ENCODE peak calls at places on chromosome 18, in nine cellular contexts. I is CD4-positive, CD25-positive, alpha-beta regulatory T cell; S is upper lobe of right lung; Q is uterus; Y is DND-41; L is testis; R is endodermal cell; P is stomach; M is coronary artery. O is an unnamed sample.

GRCh38 chr18:43007365-43007764 is 108.1 kb downstream of the RIT2 start:
- DNase-seq in L (no peak), I (no peak), M (no peak), Y (no peak), R (no peak), Q (no peak), P (no peak), S (no peak), O (no peak)

GRCh38 chr18:31419457-31419932 is 28.0 kb upstream of the DSG3 start:
- DNase-seq in M (no peak), I (no peak), S (no peak), R (peak), Q (no peak), P (no peak), L (no peak), Y (no peak), O (no peak)

GRCh38 chr18:10249270-10249669 is 205.2 kb upstream of the APCDD1 start:
- DNase-seq in I (no peak), Y (no peak), L (no peak), S (no peak), P (no peak), R (peak), M (no peak), Q (no peak), O (no peak)

GRCh38 chr18:77162580-77162979 is 30.0 kb upstream of the MBP start:
- DNase-seq in P (no peak), Q (no peak), L (no peak), Y (no peak), I (no peak), S (no peak), M (no peak), R (no peak), O (no peak)

GRCh38 chr18:54436501-54436900 is 78.8 kb downstream of the C18orf54 start:
- DNase-seq in Y (no peak), S (no peak), M (no peak), I (no peak), R (no peak), P (no peak), L (no peak), Q (no peak), O (no peak)

GRCh38 chr18:79395761-79396404 is at the start of gene NFATC1:
- DNase-seq in R (peak), Y (peak), M (peak), I (peak), S (peak), P (peak), Q (peak), L (peak), O (peak)

GRCh38 chr18:60197233-60197632 is 175.3 kb downstream of the MC4R start:
- DNase-seq in M (no peak), P (no peak), Y (no peak), Q (no peak), S (no peak), L (no peak), R (no peak), I (no peak), O (no peak)

GRCh38 chr18:25055076-25055475 is 296.9 kb downstream of the ZNF521 start:
- DNase-seq in R (no peak), P (no peak), S (no peak), M (no peak), Q (no peak), I (no peak), Y (no peak), L (no peak), O (no peak)

GRCh38 chr18:22765889-22766288 is 167.2 kb upstream of the RBBP8 start:
- DNase-seq in P (no peak), S (no peak), M (no peak), I (no peak), Y (no peak), L (no peak), Q (peak), R (no peak), O (peak)

GRCh38 chr18:67715567-67715966 is 199.0 kb upstream of the DSEL start:
- DNase-seq in R (no peak), P (no peak), Y (no peak), I (no peak), S (no peak), L (no peak), Q (no peak), M (no peak), O (no peak)

GRCh38 chr18:69978743-69979715 is 31.4 kb upstream of the CD226 start:
- DNase-seq in M (no peak), I (no peak), S (no peak), L (no peak), Y (no peak), R (no peak), Q (no peak), P (no peak), O (no peak)

GRCh38 chr18:46061387-46061786 is 10.7 kb downstream of the PSTPIP2 start:
- DNase-seq in S (no peak), P (peak), Q (no peak), I (no peak), R (no peak), M (no peak), Y (no peak), L (no peak), O (no peak)

GRCh38 chr18:596288-596881 is 403 bp upstream of the CLUL1 start:
- DNase-seq in R (peak), P (no peak), Q (no peak), M (no peak), L (peak), Y (no peak), I (no peak), S (no peak), O (no peak)

GRCh38 chr18:8359076-8359475 is 250.2 kb upstream of the RAB12 start:
- DNase-seq in L (no peak), R (peak), M (peak), S (no peak), Y (no peak), I (no peak), P (no peak), Q (no peak), O (no peak)

GRCh38 chr18:22709288-22710060 is 223.7 kb upstream of the RBBP8 start:
- DNase-seq in S (no peak), I (no peak), L (no peak), R (no peak), Y (no peak), M (no peak), P (no peak), Q (peak), O (peak)

GRCh38 chr18:3264362-3264761 is 2.4 kb downstream of the MYL12B start:
- DNase-seq in P (no peak), M (no peak), L (no peak), S (no peak), I (no peak), Q (no peak), R (no peak), Y (no peak), O (peak)

GRCh38 chr18:35032113-35032512 is 9.1 kb upstream of the MAPRE2 start:
- DNase-seq in S (no peak), R (no peak), Y (no peak), P (no peak), Q (no peak), M (no peak), I (no peak), L (no peak), O (no peak)

GRCh38 chr18:24018299-24018910 is 3.9 kb downstream of the TTC39C start:
- DNase-seq in R (no peak), Q (no peak), I (no peak), M (no peak), L (no peak), S (no peak), P (no peak), Y (no peak), O (no peak)

DNA sequence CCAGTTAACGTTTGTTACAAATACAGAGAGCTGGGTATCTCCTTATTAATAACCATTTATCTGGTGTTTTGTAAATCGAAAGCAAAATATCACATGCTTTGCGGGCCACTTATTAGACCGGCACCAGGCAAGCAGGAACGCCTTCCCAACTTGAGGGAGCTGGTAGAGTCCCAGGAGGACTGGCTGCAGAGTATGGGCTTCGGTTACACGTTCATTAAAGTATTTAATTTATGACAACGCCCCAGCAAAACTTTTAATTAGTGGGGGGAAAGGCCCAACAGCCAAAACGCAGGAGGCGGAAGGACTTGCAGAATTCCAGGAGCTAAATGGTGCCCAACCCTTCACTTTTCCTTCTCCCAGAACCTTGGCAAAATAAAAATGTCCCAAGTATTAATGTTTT is 3.7 kb downstream of the SMAD7 start:
- DNase-seq in S (peak), Q (no peak), M (no peak), P (no peak), Y (no peak), I (no peak), R (no peak), L (no peak), O (no peak)
- H3K27ac ChIP-seq in S (peak), Q (peak), M (peak), P (peak), Y (no peak), I (no peak), R (no peak), L (no peak), O (no peak)

DNA sequence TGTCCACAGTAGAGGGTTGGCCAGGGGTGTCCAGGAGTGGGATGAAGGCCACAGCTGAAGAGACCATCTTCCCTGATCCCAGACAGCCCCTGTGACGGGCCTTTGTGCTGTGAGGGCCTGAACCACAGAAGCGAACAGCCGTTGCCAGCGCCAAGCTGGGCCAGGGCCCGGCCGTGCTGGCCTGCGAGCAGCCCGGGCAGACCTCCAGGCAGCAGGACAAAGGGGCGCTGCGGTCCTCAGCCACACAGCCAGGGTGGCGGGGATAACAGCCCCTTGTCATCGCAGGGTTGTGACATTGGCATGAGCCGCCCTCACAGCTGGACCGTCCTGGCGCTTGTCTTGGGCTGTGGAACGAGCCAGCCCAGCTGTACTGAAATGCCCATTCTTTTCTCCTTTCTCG is 161.1 kb downstream of the FAM210A start:
- DNase-seq in M (peak), Y (no peak), L (no peak), I (no peak), P (no peak), Q (no peak), S (no peak), R (no peak), O (no peak)
- H3K27ac ChIP-seq in M (no peak), Y (peak), L (no peak), I (no peak), P (no peak), Q (peak), S (no peak), R (no peak), O (no peak)

GRCh38 chr18:62760403-62760734 is 45.0 kb downstream of the PHLPP1 start:
- DNase-seq in R (peak), M (no peak), L (no peak), Y (no peak), I (no peak), Q (no peak), S (no peak), P (no peak), O (no peak)

GRCh38 chr18:62757399-62758010 is 42.2 kb downstream of the PHLPP1 start:
- DNase-seq in Y (no peak), Q (no peak), M (no peak), I (no peak), P (no peak), R (peak), S (no peak), L (no peak), O (no peak)

GRCh38 chr18:62763101-62763521 is 47.8 kb downstream of the PHLPP1 start:
- DNase-seq in M (no peak), Y (no peak), R (no peak), L (no peak), Q (no peak), S (no peak), I (no peak), P (no peak), O (no peak)

GRCh38 chr18:62758591-62758990 is 43.2 kb downstream of the PHLPP1 start:
- DNase-seq in M (no peak), I (no peak), S (no peak), L (no peak), P (no peak), Q (no peak), R (no peak), Y (no peak), O (no peak)

GRCh38 chr18:62759704-62760402 is 44.5 kb downstream of the PHLPP1 start:
- DNase-seq in M (no peak), Y (no peak), L (no peak), Q (no peak), P (no peak), S (no peak), I (no peak), R (peak), O (no peak)
- H3K27ac ChIP-seq in M (no peak), Y (no peak), L (no peak), Q (no peak), P (no peak), S (no peak), I (no peak), R (no peak), O (no peak)

GRCh38 chr18:50632895-50633515 is 73.1 kb downstream of the MAPK4 start:
- DNase-seq in Q (no peak), Y (no peak), M (peak), P (no peak), L (no peak), S (no peak), I (no peak), R (no peak), O (no peak)
- H3K27ac ChIP-seq in Q (no peak), Y (no peak), M (no peak), P (no peak), L (no peak), S (no peak), I (no peak), R (no peak), O (no peak)

GRCh38 chr18:64116806-64117205 is 32.1 kb downstream of the LINC00305 start:
- DNase-seq in I (no peak), P (no peak), S (no peak), Y (no peak), M (no peak), L (no peak), R (no peak), Q (no peak), O (no peak)
- H3K27ac ChIP-seq in I (no peak), P (no peak), S (no peak), Y (no peak), M (no peak), L (no peak), R (no peak), Q (no peak), O (no peak)